ENCODE peak calls at places on chromosomes 6 and 20, in ten cellular contexts. L, Q, T, F, S, I, Y, B, V and P are unnamed samples.

GRCh38 chr20:38383147-38383546 is 36.9 kb downstream of the LBP start:
- DNase-seq in B (no peak), I (no peak), S (no peak), V (no peak), L (no peak), F (no peak), Q (no peak), Y (no peak), T (no peak), P (no peak)

GRCh38 chr20:478949-479429 is 16.7 kb upstream of the TBC1D20 start:
- DNase-seq in V (peak), Y (no peak), S (peak), L (no peak), I (peak), T (peak), B (no peak), F (no peak), Q (peak), P (peak)

GRCh38 chr6:47041741-47042140 is 391 bp downstream of the ADGRF1 start:
- DNase-seq in I (no peak), Y (no peak), V (no peak), T (no peak), Q (no peak), F (no peak), L (no peak), B (no peak), S (peak), P (no peak)

GRCh38 chr20:8997720-8998119 is 71.2 kb upstream of the PLCB4 start:
- DNase-seq in F (no peak), Y (no peak), S (no peak), V (no peak), L (no peak), B (no peak), Q (no peak), T (no peak), I (no peak), P (no peak)

GRCh38 chr6:27275025-27275956 is 27.8 kb downstream of the PRSS16 start:
- DNase-seq in S (no peak), L (peak), V (no peak), Y (no peak), Q (no peak), F (no peak), B (peak), I (no peak), T (no peak), P (no peak)

GRCh38 chr20:58721951-58722371 is 29.4 kb downstream of the NPEPL1 start:
- DNase-seq in Y (no peak), B (no peak), T (no peak), S (no peak), F (peak), Q (no peak), L (no peak), I (no peak), V (no peak), P (no peak)

GRCh38 chr6:143536866-143537691 is 25.6 kb upstream of the FUCA2 start:
- DNase-seq in V (no peak), T (peak), Q (peak), I (peak), L (peak), F (peak), B (peak), S (peak), Y (peak), P (peak)

GRCh38 chr6:166561766-166562165 is 24.7 kb downstream of the RAMACL start:
- DNase-seq in Y (no peak), Q (no peak), V (no peak), F (no peak), L (no peak), T (no peak), B (no peak), I (peak), S (no peak), P (no peak)

GRCh38 chr6:79413562-79414002 is 123.6 kb downstream of the LCA5 start:
- DNase-seq in L (no peak), T (peak), I (no peak), Y (no peak), V (no peak), Q (no peak), B (no peak), S (peak), F (no peak), P (no peak)

GRCh38 chr6:26155066-26155925 is 68.1 kb downstream of the HFE start:
- DNase-seq in S (peak), Q (no peak), F (no peak), V (peak), Y (peak), I (peak), T (peak), L (no peak), B (no peak), P (no peak)

GRCh38 chr6:157236040-157236725 is 87.1 kb downstream of the TMEM242 start:
- DNase-seq in T (no peak), B (peak), S (no peak), Q (no peak), V (no peak), L (no peak), Y (peak), F (no peak), I (no peak), P (no peak)

GRCh38 chr20:38091447-38092216 is 58.1 kb downstream of the RPRD1B start:
- DNase-seq in I (no peak), S (no peak), T (no peak), Y (no peak), Q (no peak), F (no peak), V (no peak), L (no peak), B (no peak), P (no peak)

GRCh38 chr20:9301129-9302072 is 213.0 kb upstream of the LAMP5 start:
- DNase-seq in V (peak), Y (no peak), L (no peak), B (no peak), T (peak), F (no peak), I (peak), Q (no peak), S (peak), P (no peak)

GRCh38 chr6:83511901-83512681 is at the start of gene PRSS35:
- DNase-seq in T (peak), Y (peak), Q (no peak), F (peak), B (no peak), L (no peak), S (peak), V (no peak), I (peak), P (no peak)

GRCh38 chr6:94401311-94401710 is 982.0 kb upstream of the EPHA7 start:
- DNase-seq in S (no peak), L (no peak), I (no peak), B (no peak), F (no peak), V (no peak), Y (no peak), Q (no peak), T (no peak), P (no peak)

GRCh38 chr6:27630727-27631613 is 158.1 kb upstream of the ZNF184 start:
- DNase-seq in T (peak), B (peak), F (no peak), I (no peak), S (peak), L (peak), Q (peak), V (no peak), Y (no peak), P (peak)

GRCh38 chr20:19995220-19995863 is 21.8 kb upstream of the NAA20 start:
- DNase-seq in S (peak), F (no peak), T (peak), B (no peak), I (peak), L (no peak), Y (no peak), Q (no peak), V (peak), P (no peak)

GRCh38 chr20:63118303-63118670 is 97.6 kb downstream of the YTHDF1 start:
- DNase-seq in Y (no peak), B (no peak), V (no peak), T (no peak), L (no peak), I (no peak), S (no peak), F (no peak), Q (no peak), P (no peak)

GRCh38 chr6:28922004-28922840 is 1.6 kb downstream of the TRIM27 start:
- DNase-seq in F (peak), V (peak), T (peak), Q (no peak), L (no peak), Y (no peak), S (peak), B (no peak), I (peak), P (no peak)

GRCh38 chr6:39610229-39610628 is 115.0 kb downstream of the KIF6 start:
- DNase-seq in V (no peak), I (peak), L (no peak), F (no peak), Y (no peak), Q (no peak), S (no peak), B (no peak), T (peak), P (no peak)